ENCODE peak calls at places on chromosomes 11 and 22, in ten cellular contexts. P is NCI-H69; I is GM04504; U is mucosa of gallbladder; O is GM03348; T is activated CD4-positive, alpha-beta T cell treated with anti-CD3 and anti-CD28 coated beads for 48 hours; Q is posterior cingulate gyrus; M is cardiac fibroblast; Z is stromal cell of bone marrow; W is stimulated activated CD8-positive, alpha-beta memory T cell treated with anti-CD3 and anti-CD28 coated beads, Interleukin-7, amount 100 ng/mL, for 1 hour. F is an unnamed sample.
A peak's percentile ranks its signal among the peaks of the same experiment; 100 is the strongest.

GRCh38 chr11:118845369-118845768 is 38.3 kb upstream of the CXCR5 start:
- DNase-seq in O (peak; percentile 39), P (no peak), U (no peak), I (no peak), T (peak; percentile 31), M (peak; percentile 68), Q (no peak), W (no peak), Z (no peak), F (no peak)

GRCh38 chr11:43947003-43947500 is 4.6 kb downstream of the C11orf96 start:
- DNase-seq in M (peak; percentile 71), Q (no peak), T (no peak), W (no peak), O (no peak), U (no peak), I (no peak), P (peak; percentile 61), Z (no peak), F (no peak)

GRCh38 chr11:45180888-45181594 is 34.6 kb downstream of the PRDM11 start:
- DNase-seq in O (peak; percentile 96), P (peak; percentile 81), U (peak; percentile 25), Q (no peak), Z (no peak), W (peak; percentile 23), M (peak; percentile 53), I (no peak), T (peak; percentile 54), F (peak; percentile 14)

GRCh38 chr11:86360775-86361395 is 13.8 kb upstream of the CCDC81 start:
- DNase-seq in M (peak; percentile 72), T (no peak), W (no peak), Z (peak; percentile 43), U (no peak), P (peak; percentile 47), O (peak; percentile 72), Q (no peak), I (peak; percentile 20), F (no peak)

GRCh38 chr11:64832467-64833197 is 11.8 kb downstream of the CDC42BPG start:
- DNase-seq in Q (no peak), W (no peak), U (no peak), P (no peak), I (no peak), T (no peak), O (no peak), Z (no peak), M (no peak), F (no peak)

GRCh38 chr22:28978158-28978557 is 83.5 kb downstream of the C22orf31 start:
- DNase-seq in W (no peak), M (peak; percentile 58), T (peak; percentile 9), Q (peak; percentile 88), U (no peak), P (no peak), Z (no peak), I (no peak), O (peak; percentile 55), F (no peak)

GRCh38 chr11:71484248-71485062 is 31.5 kb downstream of the NADSYN1 start:
- DNase-seq in O (no peak), I (no peak), W (no peak), M (no peak), Q (peak; percentile 58), T (no peak), U (no peak), P (no peak), Z (no peak), F (no peak)

GRCh38 chr22:33844273-33844672 is 76.0 kb downstream of the LARGE1 start:
- DNase-seq in U (no peak), O (no peak), I (no peak), Z (no peak), P (no peak), Q (no peak), T (no peak), M (no peak), W (no peak), F (no peak)

GRCh38 chr11:20367313-20367948 is 3.9 kb downstream of the HTATIP2 start:
- DNase-seq in Q (no peak), T (peak; percentile 81), I (peak; percentile 77), M (peak; percentile 91), Z (peak; percentile 88), U (peak; percentile 36), O (peak; percentile 85), W (no peak), P (peak; percentile 36), F (no peak)

GRCh38 chr11:6354651-6355485 is 34.6 kb upstream of the CAVIN3 start:
- DNase-seq in T (no peak), P (no peak), Q (no peak), I (no peak), U (no peak), O (no peak), W (no peak), Z (peak; percentile 74), M (no peak), F (no peak)

GRCh38 chr11:116459644-116460043 is 313.1 kb downstream of the BUD13 start:
- DNase-seq in I (no peak), W (no peak), T (no peak), M (no peak), P (no peak), O (no peak), Z (no peak), U (no peak), Q (no peak), F (no peak)

GRCh38 chr22:46432164-46433068 is 96.9 kb downstream of the TRMU start:
- DNase-seq in W (peak; percentile 5), T (peak; percentile 41), U (no peak), P (no peak), O (no peak), Z (no peak), Q (peak; percentile 61), I (no peak), M (no peak), F (peak; percentile 40)

GRCh38 chr11:121412000-121412587 is 40.0 kb upstream of the SORL1 start:
- DNase-seq in Z (no peak), U (no peak), I (no peak), M (no peak), P (no peak), W (no peak), T (no peak), O (no peak), Q (no peak), F (no peak)

GRCh38 chr11:7977251-7977917 is 9.8 kb upstream of the EIF3F start:
- DNase-seq in P (no peak), Q (no peak), I (peak; percentile 79), W (no peak), T (no peak), Z (peak; percentile 43), U (no peak), M (peak; percentile 94), O (peak; percentile 64), F (no peak)